ENCODE peak calls at places on chromosomes 6 and 20, in five cellular contexts. P is HTR-8/SVneo, E is NCI-H748 treated with DMSO at 0.1 percent for 48 hours, V is iPS-NIHi11, I is H7. Y is an unnamed sample.

GRCh38 chr20:13898012-13898612 is 92.3 kb downstream of the SEL1L2 start:
- DNase-seq in P (no peak), E (no peak), I (peak), V (no peak), Y (no peak)

GRCh38 chr20:5822569-5822968 is 72.4 kb downstream of the SHLD1 start:
- DNase-seq in V (no peak), P (no peak), I (no peak), E (no peak), Y (no peak)

GRCh38 chr6:69835414-69836179 is 30.8 kb upstream of the COL19A1 start:
- DNase-seq in I (peak), P (peak), E (peak), V (peak), Y (peak)

GRCh38 chr6:37456816-37457560 is 24.0 kb downstream of the CMTR1 start:
- DNase-seq in P (no peak), V (no peak), E (no peak), I (no peak), Y (no peak)

GRCh38 chr20:4617484-4617883 is 104.2 kb upstream of the PRND start:
- DNase-seq in P (no peak), E (no peak), V (no peak), I (no peak), Y (no peak)

GRCh38 chr6:88208736-88209135 is 42.6 kb upstream of the CNR1 start:
- DNase-seq in V (no peak), I (no peak), E (no peak), P (no peak), Y (no peak)

GRCh38 chr6:143579703-143580102 is 68.2 kb upstream of the FUCA2 start:
- DNase-seq in I (no peak), P (peak), V (no peak), E (no peak), Y (no peak)

GRCh38 chr6:42200035-42200434 is 5.3 kb upstream of the GUCA1B start:
- DNase-seq in I (no peak), V (no peak), P (no peak), E (no peak), Y (no peak)

GRCh38 chr6:156107514-156108150 is 652.0 kb upstream of the NOX3 start:
- DNase-seq in P (no peak), I (no peak), E (peak), V (no peak), Y (peak)

GRCh38 chr6:133923938-133924593 is 29.0 kb upstream of the TBPL1 start:
- DNase-seq in V (peak), E (peak), I (peak), P (peak), Y (peak)

GRCh38 chr6:164039954-164040375 is 625.4 kb downstream of the QKI start:
- DNase-seq in I (no peak), P (peak), E (no peak), V (no peak), Y (no peak)

GRCh38 chr6:30915591-30915946 is 1.5 kb downstream of the VARS2 start:
- DNase-seq in I (peak), E (peak), V (peak), P (peak), Y (peak)

GRCh38 chr6:16511048-16511660 is 250.1 kb downstream of the ATXN1 start:
- DNase-seq in I (peak), V (peak), E (peak), P (peak), Y (peak)

GRCh38 chr20:41086402-41087324 is 50.7 kb upstream of the PLCG1 start:
- DNase-seq in E (peak), P (no peak), I (no peak), V (no peak), Y (peak)

Y was measured in NCI-H1105 treated with DMSO at 0.1 percent for 48 hours.